ENCODE peak calls at places on chromosomes 5 and 9, in ten cellular contexts. A is Daoy; P is NCI-H1417; V is DMS153; E is NAMALWA; F is stimulated activated CD4-positive, alpha-beta T cell treated with anti-CD3 and anti-CD28 coated beads, Interleukin-4, amount 100 ng/mL, for 1 hour; X is mesothelial cell of epicardium; J is lower leg skin; C is mucosa of descending colon; G is head of caudate nucleus. H is an unnamed sample.

GRCh38 chr9:101026824-101027223 is 1.7 kb upstream of the PLPPR1 start:
- DNase-seq in A (no peak), P (peak; percentile 20), V (peak; percentile 90), E (no peak), F (no peak), X (no peak), J (no peak), C (no peak), G (no peak), H (no peak)

GRCh38 chr5:30890377-30890776 is 303.1 kb upstream of the CDH6 start:
- DNase-seq in A (no peak), P (no peak), V (no peak), E (no peak), F (no peak), X (no peak), J (no peak), C (no peak), G (no peak), H (no peak)

GRCh38 chr9:124010665-124011321 is 775 bp upstream of the LHX2 start:
- DNase-seq in A (peak; percentile 84), P (peak; percentile 11), V (peak; percentile 44), E (no peak), F (no peak), X (peak; percentile 47), J (no peak), C (no peak), G (no peak), H (no peak)

GRCh38 chr9:33192493-33193245 is 25.5 kb upstream of the B4GALT1 start:
- DNase-seq in A (no peak), P (no peak), V (no peak), E (peak; percentile 62), F (no peak), X (no peak), J (no peak), C (no peak), G (no peak), H (no peak)

GRCh38 chr9:20872340-20872977 is 159.0 kb downstream of the HACD4 start:
- DNase-seq in A (peak; percentile 9), P (no peak), V (no peak), E (no peak), F (no peak), X (no peak), J (no peak), C (no peak), G (no peak), H (no peak)

GRCh38 chr5:171549259-171549658 is 129.8 kb downstream of the FGF18 start:
- DNase-seq in A (no peak), P (no peak), V (no peak), E (no peak), F (no peak), X (no peak), J (no peak), C (no peak), G (no peak), H (no peak)

GRCh38 chr5:167939686-167940085 is 351.8 kb upstream of the WWC1 start:
- DNase-seq in A (no peak), P (no peak), V (no peak), E (no peak), F (no peak), X (no peak), J (no peak), C (no peak), G (peak; percentile 35), H (no peak)

GRCh38 chr5:176737001-176737745 is 73.2 kb upstream of the UNC5A start:
- DNase-seq in A (no peak), P (no peak), V (no peak), E (no peak), F (no peak), X (peak; percentile 47), J (no peak), C (no peak), G (peak; percentile 51), H (no peak)

GRCh38 chr5:61808884-61809283 is 476.8 kb downstream of the ZSWIM6 start:
- DNase-seq in A (no peak), P (no peak), V (no peak), E (no peak), F (no peak), X (no peak), J (no peak), C (no peak), G (no peak), H (no peak)

GRCh38 chr9:125655691-125656410 is 51.2 kb downstream of the MAPKAP1 start:
- DNase-seq in A (no peak), P (no peak), V (no peak), E (no peak), F (no peak), X (no peak), J (no peak), C (no peak), G (no peak), H (no peak)

GRCh38 chr9:11417782-11418181 is 805.0 kb upstream of the PTPRD start:
- DNase-seq in A (no peak), P (no peak), V (no peak), E (no peak), F (no peak), X (no peak), J (no peak), C (no peak), G (no peak), H (no peak)

GRCh38 chr9:83620841-83621636 is 1.9 kb upstream of the IDNK start:
- DNase-seq in A (peak; percentile 50), P (peak; percentile 37), V (peak; percentile 18), E (peak; percentile 62), F (peak; percentile 36), X (peak; percentile 47), J (no peak), C (no peak), G (peak; percentile 58), H (peak; percentile 12)

GRCh38 chr5:142540774-142541466 is 145.0 kb downstream of the FGF1 start:
- DNase-seq in A (no peak), P (no peak), V (no peak), E (no peak), F (no peak), X (no peak), J (peak; percentile 27), C (no peak), G (no peak), H (no peak)

GRCh38 chr9:104831681-104832080 is 67.8 kb downstream of the NIPSNAP3B start:
- DNase-seq in A (peak; percentile 72), P (no peak), V (no peak), E (no peak), F (no peak), X (no peak), J (no peak), C (no peak), G (no peak), H (no peak)

GRCh38 chr9:77899679-77900354 is 131.8 kb downstream of the GNAQ start:
- DNase-seq in A (peak; percentile 42), P (no peak), V (no peak), E (no peak), F (no peak), X (no peak), J (no peak), C (no peak), G (no peak), H (no peak)

GRCh38 chr5:78758169-78758839 is 109.7 kb upstream of the LHFPL2 start:
- DNase-seq in A (no peak), P (no peak), V (no peak), E (no peak), F (no peak), X (no peak), J (no peak), C (no peak), G (no peak), H (no peak)

GRCh38 chr9:137108608-137109249 is 5.8 kb downstream of the DPP7 start:
- DNase-seq in A (peak; percentile 37), P (no peak), V (no peak), E (no peak), F (no peak), X (no peak), J (no peak), C (no peak), G (no peak), H (no peak)

GRCh38 chr9:97853056-97853843 is at the start of gene FOXE1:
- DNase-seq in A (no peak), P (no peak), V (no peak), E (no peak), F (no peak), X (no peak), J (no peak), C (no peak), G (no peak), H (no peak)

GRCh38 chr5:1791176-1791575 is 8.5 kb downstream of the MRPL36 start:
- DNase-seq in A (no peak), P (no peak), V (no peak), E (no peak), F (no peak), X (no peak), J (no peak), C (no peak), G (no peak), H (no peak)

GRCh38 chr9:21110708-21111576 is 30.7 kb downstream of the IFNW1 start:
- DNase-seq in A (no peak), P (peak; percentile 77), V (peak; percentile 43), E (peak; percentile 84), F (no peak), X (no peak), J (no peak), C (no peak), G (no peak), H (no peak)

GRCh38 chr5:179436321-179437122 is 91.3 kb upstream of the ADAMTS2 start:
- DNase-seq in A (no peak), P (no peak), V (no peak), E (no peak), F (no peak), X (no peak), J (no peak), C (peak; percentile 23), G (no peak), H (no peak)

GRCh38 chr5:125719681-125720676 is 703.2 kb upstream of the GRAMD2B start:
- DNase-seq in A (peak; percentile 6), P (peak; percentile 95), V (peak; percentile 94), E (no peak), F (no peak), X (no peak), J (no peak), C (no peak), G (no peak), H (no peak)

GRCh38 chr5:91941590-91941989 is 558.5 kb upstream of the ARRDC3 start:
- DNase-seq in A (no peak), P (no peak), V (no peak), E (no peak), F (no peak), X (no peak), J (no peak), C (no peak), G (no peak), H (no peak)

GRCh38 chr9:137055385-137056364 is 1.8 kb upstream of the ENTPD2 start:
- DNase-seq in A (peak; percentile 60), P (no peak), V (peak; percentile 62), E (no peak), F (no peak), X (peak; percentile 64), J (peak; percentile 64), C (peak; percentile 95), G (peak; percentile 94), H (no peak)

GRCh38 chr5:74186351-74187315 is 453.9 kb downstream of the ENC1 start:
- DNase-seq in A (no peak), P (no peak), V (no peak), E (no peak), F (no peak), X (no peak), J (no peak), C (no peak), G (no peak), H (no peak)

GRCh38 chr5:73596705-73597328 is 29.2 kb upstream of the ARHGEF28 start:
- DNase-seq in A (peak; percentile 44), P (peak; percentile 8), V (no peak), E (peak; percentile 48), F (no peak), X (no peak), J (no peak), C (no peak), G (no peak), H (no peak)

GRCh38 chr5:80136751-80137272 is 101.7 kb downstream of the THBS4 start:
- DNase-seq in A (no peak), P (no peak), V (no peak), E (no peak), F (no peak), X (no peak), J (no peak), C (no peak), G (no peak), H (no peak)

GRCh38 chr5:82291429-82291828 is 13.3 kb upstream of the RPS23 start:
- DNase-seq in A (no peak), P (no peak), V (no peak), E (no peak), F (no peak), X (no peak), J (no peak), C (no peak), G (no peak), H (no peak)